ENCODE peak calls at places on chromosomes 1 and 21, in four cellular contexts. Z is activated gamma-delta T cell treated with Interleukin-2 at 50 U/mL for 16 hours; L is body of pancreas; M is activated CD8-positive, alpha-beta memory T cell treated with anti-CD3 and anti-CD28 coated beads for 24 hours. T is an unnamed sample.

GRCh38 chr1:108200627-108201106 is 524 bp upstream of the SLC25A24 start:
- DNase-seq in Z (peak; percentile 30), L (peak; percentile 56), M (peak; percentile 64), T (no peak)

GRCh38 chr1:202245391-202245790 is 51.8 kb downstream of the LGR6 start:
- DNase-seq in Z (no peak), L (no peak), M (no peak), T (no peak)

GRCh38 chr1:25644962-25645361 is 28.4 kb downstream of the MAN1C1 start:
- DNase-seq in Z (no peak), L (no peak), M (peak; percentile 53), T (peak; percentile 50)

GRCh38 chr1:213750231-213751063 is 237.3 kb upstream of the PROX1 start:
- DNase-seq in Z (no peak), L (peak; percentile 13), M (no peak), T (no peak)

GRCh38 chr1:232473319-232473718 is 156.6 kb downstream of the SIPA1L2 start:
- DNase-seq in Z (no peak), L (no peak), M (no peak), T (no peak)

GRCh38 chr1:101738475-101738874 is 258.3 kb downstream of the OLFM3 start:
- DNase-seq in Z (no peak), L (no peak), M (no peak), T (no peak)

GRCh38 chr1:46403916-46404315 is 9.8 kb downstream of the FAAH start:
- DNase-seq in Z (no peak), L (no peak), M (no peak), T (no peak)

GRCh38 chr21:41168391-41169257 is 664 bp downstream of the BACE2 start:
- DNase-seq in Z (no peak), L (peak; percentile 75), M (no peak), T (peak; percentile 94)

GRCh38 chr21:19122371-19122770 is 718.8 kb upstream of the TMPRSS15 start:
- DNase-seq in Z (no peak), L (no peak), M (no peak), T (no peak)

GRCh38 chr1:48683878-48684277 is 92.8 kb downstream of the BEND5 start:
- DNase-seq in Z (no peak), L (no peak), M (no peak), T (no peak)

GRCh38 chr1:153293847-153294246 is 18.9 kb downstream of the PGLYRP3 start:
- DNase-seq in Z (no peak), L (no peak), M (no peak), T (peak; percentile 80)

GRCh38 chr21:35284199-35284598 is 235.1 kb upstream of the RUNX1 start:
- DNase-seq in Z (no peak), L (peak; percentile 8), M (no peak), T (no peak)

GRCh38 chr1:98277111-98277510 is 356.3 kb upstream of the DPYD start:
- DNase-seq in Z (no peak), L (no peak), M (no peak), T (no peak)

GRCh38 chr1:94025383-94026340 is 95.3 kb downstream of the ABCA4 start:
- DNase-seq in Z (no peak), L (peak; percentile 44), M (no peak), T (no peak)

GRCh38 chr21:44593598-44594405 is 1.5 kb upstream of the KRTAP10-6 start:
- DNase-seq in Z (no peak), L (no peak), M (no peak), T (peak; percentile 87)

GRCh38 chr1:202193614-202194327 is at the start of gene LGR6:
- DNase-seq in Z (no peak), L (no peak), M (no peak), T (no peak)

GRCh38 chr1:167276969-167277368 is 56.3 kb downstream of the POU2F1 start:
- DNase-seq in Z (no peak), L (no peak), M (no peak), T (no peak)

GRCh38 chr1:225561675-225562074 is 91.2 kb downstream of the ENAH start:
- DNase-seq in Z (no peak), L (no peak), M (no peak), T (no peak)

GRCh38 chr1:56331207-56331891 is 248.0 kb downstream of the PLPP3 start:
- DNase-seq in Z (no peak), L (no peak), M (no peak), T (no peak)

GRCh38 chr1:5990913-5991783 is 1.1 kb downstream of the NPHP4 start:
- DNase-seq in Z (no peak), L (peak; percentile 53), M (peak; percentile 78), T (no peak)

GRCh38 chr1:92945748-92946270 is 15.5 kb downstream of the DIPK1A start:
- DNase-seq in Z (no peak), L (no peak), M (no peak), T (no peak)

GRCh38 chr1:235286667-235287066 is 41.3 kb downstream of the ARID4B start:
- DNase-seq in Z (no peak), L (no peak), M (no peak), T (no peak)

GRCh38 chr1:2350486-2350885 is 40.9 kb downstream of the MORN1 start:
- DNase-seq in Z (no peak), L (no peak), M (no peak), T (no peak)

GRCh38 chr1:206674745-206675175 is 9.9 kb upstream of the MAPKAPK2 start:
- DNase-seq in Z (no peak), L (peak; percentile 68), M (no peak), T (no peak)

GRCh38 chr1:28755701-28756100 is 19.0 kb downstream of the YTHDF2 start:
- DNase-seq in Z (no peak), L (no peak), M (no peak), T (no peak)

GRCh38 chr1:99579691-99580171 is 66.2 kb upstream of the PALMD start:
- DNase-seq in Z (no peak), L (no peak), M (no peak), T (no peak)